ENCODE peak calls at places on chromosomes 5 and 9, in ten cellular contexts. One of them, this sample, is unnamed.
A peak's percentile ranks its signal among the peaks of the same experiment; 100 is the strongest.

GRCh38 chr5:137190441-137190840 is 308.7 kb downstream of the SPOCK1 start:
- DNase-seq in GM13976: no peak
- DNase-seq in natural killer cell: no peak
- DNase-seq in amniotic epithelial cell: peak; percentile 18
- DNase-seq in progenitor cell of endocrine pancreas: no peak
- DNase-seq in stimulated activated CD8-positive, alpha-beta memory T cell treated with anti-CD3 and anti-CD28 coated beads, Interleukin-12 subunit alpha, Interleukin-12 subunit beta, amount 100 ng/mL, for 4 hours: no peak
- DNase-seq in T-cell: no peak
- DNase-seq in T-helper 1 cell: no peak
- DNase-seq in left ventricle myocardium inferior: no peak
- DNase-seq in activated CD4-positive, alpha-beta T cell treated with anti-CD3 and anti-CD28 coated beads, Interleukin-2, amount 50 U/mL, for 4 hours: no peak
- DNase-seq in this sample: no peak

GRCh38 chr5:3307982-3308621 is 287.5 kb upstream of the IRX1 start:
- DNase-seq in GM13976: no peak
- DNase-seq in natural killer cell: no peak
- DNase-seq in stimulated activated CD8-positive, alpha-beta memory T cell treated with anti-CD3 and anti-CD28 coated beads, Interleukin-12 subunit alpha, Interleukin-12 subunit beta, amount 100 ng/mL, for 4 hours: no peak
- DNase-seq in amniotic epithelial cell: no peak
- DNase-seq in T-cell: no peak
- DNase-seq in left ventricle myocardium inferior: no peak
- DNase-seq in activated CD4-positive, alpha-beta T cell treated with anti-CD3 and anti-CD28 coated beads, Interleukin-2, amount 50 U/mL, for 4 hours: no peak
- DNase-seq in T-helper 1 cell: no peak
- DNase-seq in progenitor cell of endocrine pancreas: no peak
- DNase-seq in this sample: no peak

GRCh38 chr5:149387081-149387611 is 8.1 kb upstream of the IL17B start:
- DNase-seq in T-cell: no peak
- DNase-seq in stimulated activated CD8-positive, alpha-beta memory T cell treated with anti-CD3 and anti-CD28 coated beads, Interleukin-12 subunit alpha, Interleukin-12 subunit beta, amount 100 ng/mL, for 4 hours: no peak
- DNase-seq in progenitor cell of endocrine pancreas: no peak
- DNase-seq in GM13976: no peak
- DNase-seq in left ventricle myocardium inferior: no peak
- DNase-seq in activated CD4-positive, alpha-beta T cell treated with anti-CD3 and anti-CD28 coated beads, Interleukin-2, amount 50 U/mL, for 4 hours: no peak
- DNase-seq in natural killer cell: no peak
- DNase-seq in amniotic epithelial cell: peak; percentile 92
- DNase-seq in T-helper 1 cell: no peak
- DNase-seq in this sample: no peak

GRCh38 chr5:173486355-173486754 is 130.1 kb downstream of the BOD1 start:
- DNase-seq in activated CD4-positive, alpha-beta T cell treated with anti-CD3 and anti-CD28 coated beads, Interleukin-2, amount 50 U/mL, for 4 hours: no peak
- DNase-seq in T-cell: no peak
- DNase-seq in amniotic epithelial cell: peak; percentile 49
- DNase-seq in left ventricle myocardium inferior: no peak
- DNase-seq in progenitor cell of endocrine pancreas: no peak
- DNase-seq in GM13976: no peak
- DNase-seq in stimulated activated CD8-positive, alpha-beta memory T cell treated with anti-CD3 and anti-CD28 coated beads, Interleukin-12 subunit alpha, Interleukin-12 subunit beta, amount 100 ng/mL, for 4 hours: no peak
- DNase-seq in natural killer cell: no peak
- DNase-seq in T-helper 1 cell: no peak
- DNase-seq in this sample: no peak

GRCh38 chr5:124515494-124516222 is 230.8 kb downstream of the ZNF608 start:
- DNase-seq in T-helper 1 cell: no peak
- DNase-seq in GM13976: no peak
- DNase-seq in amniotic epithelial cell: no peak
- DNase-seq in T-cell: no peak
- DNase-seq in stimulated activated CD8-positive, alpha-beta memory T cell treated with anti-CD3 and anti-CD28 coated beads, Interleukin-12 subunit alpha, Interleukin-12 subunit beta, amount 100 ng/mL, for 4 hours: no peak
- DNase-seq in natural killer cell: no peak
- DNase-seq in left ventricle myocardium inferior: no peak
- DNase-seq in activated CD4-positive, alpha-beta T cell treated with anti-CD3 and anti-CD28 coated beads, Interleukin-2, amount 50 U/mL, for 4 hours: no peak
- DNase-seq in progenitor cell of endocrine pancreas: no peak
- DNase-seq in this sample: no peak

GRCh38 chr5:106749826-106750225 is 920.9 kb downstream of the EFNA5 start:
- DNase-seq in stimulated activated CD8-positive, alpha-beta memory T cell treated with anti-CD3 and anti-CD28 coated beads, Interleukin-12 subunit alpha, Interleukin-12 subunit beta, amount 100 ng/mL, for 4 hours: no peak
- DNase-seq in GM13976: no peak
- DNase-seq in activated CD4-positive, alpha-beta T cell treated with anti-CD3 and anti-CD28 coated beads, Interleukin-2, amount 50 U/mL, for 4 hours: no peak
- DNase-seq in T-cell: no peak
- DNase-seq in natural killer cell: no peak
- DNase-seq in amniotic epithelial cell: no peak
- DNase-seq in T-helper 1 cell: no peak
- DNase-seq in left ventricle myocardium inferior: no peak
- DNase-seq in progenitor cell of endocrine pancreas: no peak
- DNase-seq in this sample: no peak

GRCh38 chr9:89890326-89890980 is 285.6 kb downstream of the GADD45G start:
- DNase-seq in GM13976: no peak
- DNase-seq in T-helper 1 cell: no peak
- DNase-seq in left ventricle myocardium inferior: no peak
- DNase-seq in natural killer cell: no peak
- DNase-seq in stimulated activated CD8-positive, alpha-beta memory T cell treated with anti-CD3 and anti-CD28 coated beads, Interleukin-12 subunit alpha, Interleukin-12 subunit beta, amount 100 ng/mL, for 4 hours: no peak
- DNase-seq in T-cell: no peak
- DNase-seq in activated CD4-positive, alpha-beta T cell treated with anti-CD3 and anti-CD28 coated beads, Interleukin-2, amount 50 U/mL, for 4 hours: no peak
- DNase-seq in amniotic epithelial cell: no peak
- DNase-seq in progenitor cell of endocrine pancreas: no peak
- DNase-seq in this sample: no peak

GRCh38 chr9:33818167-33818831 is 1.3 kb downstream of the UBE2R2 start:
- DNase-seq in amniotic epithelial cell: no peak
- DNase-seq in activated CD4-positive, alpha-beta T cell treated with anti-CD3 and anti-CD28 coated beads, Interleukin-2, amount 50 U/mL, for 4 hours: no peak
- DNase-seq in T-helper 1 cell: no peak
- DNase-seq in T-cell: no peak
- DNase-seq in left ventricle myocardium inferior: peak; percentile 52
- DNase-seq in natural killer cell: no peak
- DNase-seq in GM13976: peak; percentile 43
- DNase-seq in stimulated activated CD8-positive, alpha-beta memory T cell treated with anti-CD3 and anti-CD28 coated beads, Interleukin-12 subunit alpha, Interleukin-12 subunit beta, amount 100 ng/mL, for 4 hours: no peak
- DNase-seq in progenitor cell of endocrine pancreas: no peak
- DNase-seq in this sample: no peak

GRCh38 chr5:140262839-140263238 is 40.1 kb downstream of the PFDN1 start:
- DNase-seq in progenitor cell of endocrine pancreas: no peak
- DNase-seq in activated CD4-positive, alpha-beta T cell treated with anti-CD3 and anti-CD28 coated beads, Interleukin-2, amount 50 U/mL, for 4 hours: no peak
- DNase-seq in stimulated activated CD8-positive, alpha-beta memory T cell treated with anti-CD3 and anti-CD28 coated beads, Interleukin-12 subunit alpha, Interleukin-12 subunit beta, amount 100 ng/mL, for 4 hours: no peak
- DNase-seq in GM13976: no peak
- DNase-seq in T-cell: no peak
- DNase-seq in left ventricle myocardium inferior: no peak
- DNase-seq in natural killer cell: no peak
- DNase-seq in T-helper 1 cell: no peak
- DNase-seq in amniotic epithelial cell: no peak
- DNase-seq in this sample: no peak

GRCh38 chr5:157670662-157671591 is at the start of gene C5orf52:
- DNase-seq in T-helper 1 cell: peak; percentile 27
- DNase-seq in activated CD4-positive, alpha-beta T cell treated with anti-CD3 and anti-CD28 coated beads, Interleukin-2, amount 50 U/mL, for 4 hours: peak; percentile 16
- DNase-seq in natural killer cell: no peak
- DNase-seq in GM13976: peak; percentile 70
- DNase-seq in progenitor cell of endocrine pancreas: no peak
- DNase-seq in amniotic epithelial cell: no peak
- DNase-seq in stimulated activated CD8-positive, alpha-beta memory T cell treated with anti-CD3 and anti-CD28 coated beads, Interleukin-12 subunit alpha, Interleukin-12 subunit beta, amount 100 ng/mL, for 4 hours: no peak
- DNase-seq in T-cell: no peak
- DNase-seq in left ventricle myocardium inferior: peak; percentile 18
- DNase-seq in this sample: peak; percentile 50

GRCh38 chr9:135905380-135906282 is 1.7 kb downstream of the CAMSAP1 start:
- DNase-seq in amniotic epithelial cell: no peak
- DNase-seq in progenitor cell of endocrine pancreas: no peak
- DNase-seq in stimulated activated CD8-positive, alpha-beta memory T cell treated with anti-CD3 and anti-CD28 coated beads, Interleukin-12 subunit alpha, Interleukin-12 subunit beta, amount 100 ng/mL, for 4 hours: peak; percentile 38
- DNase-seq in T-cell: no peak
- DNase-seq in left ventricle myocardium inferior: no peak
- DNase-seq in GM13976: no peak
- DNase-seq in activated CD4-positive, alpha-beta T cell treated with anti-CD3 and anti-CD28 coated beads, Interleukin-2, amount 50 U/mL, for 4 hours: peak; percentile 73
- DNase-seq in T-helper 1 cell: peak; percentile 30
- DNase-seq in natural killer cell: no peak
- DNase-seq in this sample: no peak

GRCh38 chr5:119355244-119355635 is 579 bp upstream of the TNFAIP8 start:
- DNase-seq in activated CD4-positive, alpha-beta T cell treated with anti-CD3 and anti-CD28 coated beads, Interleukin-2, amount 50 U/mL, for 4 hours: peak; percentile 46
- DNase-seq in progenitor cell of endocrine pancreas: no peak
- DNase-seq in amniotic epithelial cell: no peak
- DNase-seq in GM13976: no peak
- DNase-seq in stimulated activated CD8-positive, alpha-beta memory T cell treated with anti-CD3 and anti-CD28 coated beads, Interleukin-12 subunit alpha, Interleukin-12 subunit beta, amount 100 ng/mL, for 4 hours: no peak
- DNase-seq in T-cell: no peak
- DNase-seq in T-helper 1 cell: peak; percentile 55
- DNase-seq in natural killer cell: no peak
- DNase-seq in left ventricle myocardium inferior: no peak
- DNase-seq in this sample: no peak

GRCh38 chr9:95406114-95406513 is 88.6 kb upstream of the FANCC start:
- DNase-seq in GM13976: no peak
- DNase-seq in progenitor cell of endocrine pancreas: no peak
- DNase-seq in T-helper 1 cell: no peak
- DNase-seq in T-cell: no peak
- DNase-seq in natural killer cell: no peak
- DNase-seq in stimulated activated CD8-positive, alpha-beta memory T cell treated with anti-CD3 and anti-CD28 coated beads, Interleukin-12 subunit alpha, Interleukin-12 subunit beta, amount 100 ng/mL, for 4 hours: no peak
- DNase-seq in activated CD4-positive, alpha-beta T cell treated with anti-CD3 and anti-CD28 coated beads, Interleukin-2, amount 50 U/mL, for 4 hours: no peak
- DNase-seq in amniotic epithelial cell: peak; percentile 91
- DNase-seq in left ventricle myocardium inferior: no peak
- DNase-seq in this sample: no peak

GRCh38 chr5:95727764-95728191 is 3.4 kb upstream of the RHOBTB3 start:
- DNase-seq in T-helper 1 cell: no peak
- DNase-seq in activated CD4-positive, alpha-beta T cell treated with anti-CD3 and anti-CD28 coated beads, Interleukin-2, amount 50 U/mL, for 4 hours: no peak
- DNase-seq in stimulated activated CD8-positive, alpha-beta memory T cell treated with anti-CD3 and anti-CD28 coated beads, Interleukin-12 subunit alpha, Interleukin-12 subunit beta, amount 100 ng/mL, for 4 hours: no peak
- DNase-seq in left ventricle myocardium inferior: no peak
- DNase-seq in progenitor cell of endocrine pancreas: no peak
- DNase-seq in natural killer cell: no peak
- DNase-seq in amniotic epithelial cell: no peak
- DNase-seq in GM13976: no peak
- DNase-seq in T-cell: no peak
- DNase-seq in this sample: no peak

GRCh38 chr5:170278611-170279500 is 18.7 kb downstream of the LCP2 start:
- DNase-seq in left ventricle myocardium inferior: peak; percentile 51
- DNase-seq in activated CD4-positive, alpha-beta T cell treated with anti-CD3 and anti-CD28 coated beads, Interleukin-2, amount 50 U/mL, for 4 hours: peak; percentile 75
- DNase-seq in T-cell: peak; percentile 90
- DNase-seq in GM13976: peak; percentile 84
- DNase-seq in natural killer cell: peak; percentile 81
- DNase-seq in stimulated activated CD8-positive, alpha-beta memory T cell treated with anti-CD3 and anti-CD28 coated beads, Interleukin-12 subunit alpha, Interleukin-12 subunit beta, amount 100 ng/mL, for 4 hours: peak; percentile 79
- DNase-seq in T-helper 1 cell: peak; percentile 95
- DNase-seq in progenitor cell of endocrine pancreas: no peak
- DNase-seq in amniotic epithelial cell: no peak
- DNase-seq in this sample: no peak

GRCh38 chr5:168765220-168766037 is 186.3 kb upstream of the PANK3 start:
- DNase-seq in progenitor cell of endocrine pancreas: no peak
- DNase-seq in natural killer cell: no peak
- DNase-seq in T-cell: no peak
- DNase-seq in T-helper 1 cell: no peak
- DNase-seq in left ventricle myocardium inferior: no peak
- DNase-seq in GM13976: no peak
- DNase-seq in amniotic epithelial cell: peak; percentile 24
- DNase-seq in stimulated activated CD8-positive, alpha-beta memory T cell treated with anti-CD3 and anti-CD28 coated beads, Interleukin-12 subunit alpha, Interleukin-12 subunit beta, amount 100 ng/mL, for 4 hours: no peak
- DNase-seq in activated CD4-positive, alpha-beta T cell treated with anti-CD3 and anti-CD28 coated beads, Interleukin-2, amount 50 U/mL, for 4 hours: no peak
- DNase-seq in this sample: no peak

GRCh38 chr5:10351199-10351881 is 2.2 kb upstream of the MARCHF6 start:
- DNase-seq in T-cell: no peak
- DNase-seq in stimulated activated CD8-positive, alpha-beta memory T cell treated with anti-CD3 and anti-CD28 coated beads, Interleukin-12 subunit alpha, Interleukin-12 subunit beta, amount 100 ng/mL, for 4 hours: no peak
- DNase-seq in natural killer cell: no peak
- DNase-seq in GM13976: no peak
- DNase-seq in activated CD4-positive, alpha-beta T cell treated with anti-CD3 and anti-CD28 coated beads, Interleukin-2, amount 50 U/mL, for 4 hours: no peak
- DNase-seq in left ventricle myocardium inferior: no peak
- DNase-seq in amniotic epithelial cell: peak; percentile 75
- DNase-seq in T-helper 1 cell: no peak
- DNase-seq in progenitor cell of endocrine pancreas: no peak
- DNase-seq in this sample: no peak

GRCh38 chr9:85704744-85705143 is 37.0 kb downstream of the AGTPBP1 start:
- DNase-seq in left ventricle myocardium inferior: no peak
- DNase-seq in stimulated activated CD8-positive, alpha-beta memory T cell treated with anti-CD3 and anti-CD28 coated beads, Interleukin-12 subunit alpha, Interleukin-12 subunit beta, amount 100 ng/mL, for 4 hours: no peak
- DNase-seq in progenitor cell of endocrine pancreas: no peak
- DNase-seq in natural killer cell: no peak
- DNase-seq in amniotic epithelial cell: no peak
- DNase-seq in GM13976: no peak
- DNase-seq in T-helper 1 cell: no peak
- DNase-seq in T-cell: no peak
- DNase-seq in activated CD4-positive, alpha-beta T cell treated with anti-CD3 and anti-CD28 coated beads, Interleukin-2, amount 50 U/mL, for 4 hours: no peak
- DNase-seq in this sample: no peak

GRCh38 chr5:88707216-88707965 is 175.6 kb downstream of the MEF2C start:
- DNase-seq in left ventricle myocardium inferior: no peak
- DNase-seq in GM13976: no peak
- DNase-seq in activated CD4-positive, alpha-beta T cell treated with anti-CD3 and anti-CD28 coated beads, Interleukin-2, amount 50 U/mL, for 4 hours: no peak
- DNase-seq in progenitor cell of endocrine pancreas: no peak
- DNase-seq in stimulated activated CD8-positive, alpha-beta memory T cell treated with anti-CD3 and anti-CD28 coated beads, Interleukin-12 subunit alpha, Interleukin-12 subunit beta, amount 100 ng/mL, for 4 hours: no peak
- DNase-seq in T-helper 1 cell: no peak
- DNase-seq in T-cell: no peak
- DNase-seq in amniotic epithelial cell: no peak
- DNase-seq in natural killer cell: no peak
- DNase-seq in this sample: no peak

GRCh38 chr9:89523948-89524347 is 26.0 kb upstream of the SEMA4D start:
- DNase-seq in T-helper 1 cell: peak; percentile 82
- DNase-seq in T-cell: peak; percentile 70
- DNase-seq in GM13976: no peak
- DNase-seq in natural killer cell: no peak
- DNase-seq in amniotic epithelial cell: no peak
- DNase-seq in stimulated activated CD8-positive, alpha-beta memory T cell treated with anti-CD3 and anti-CD28 coated beads, Interleukin-12 subunit alpha, Interleukin-12 subunit beta, amount 100 ng/mL, for 4 hours: no peak
- DNase-seq in left ventricle myocardium inferior: no peak
- DNase-seq in activated CD4-positive, alpha-beta T cell treated with anti-CD3 and anti-CD28 coated beads, Interleukin-2, amount 50 U/mL, for 4 hours: peak; percentile 50
- DNase-seq in progenitor cell of endocrine pancreas: no peak
- DNase-seq in this sample: no peak

GRCh38 chr5:74685979-74686631 is 1.1 kb downstream of the HEXB start:
- DNase-seq in stimulated activated CD8-positive, alpha-beta memory T cell treated with anti-CD3 and anti-CD28 coated beads, Interleukin-12 subunit alpha, Interleukin-12 subunit beta, amount 100 ng/mL, for 4 hours: no peak
- DNase-seq in progenitor cell of endocrine pancreas: no peak
- DNase-seq in T-helper 1 cell: no peak
- DNase-seq in amniotic epithelial cell: peak; percentile 51
- DNase-seq in activated CD4-positive, alpha-beta T cell treated with anti-CD3 and anti-CD28 coated beads, Interleukin-2, amount 50 U/mL, for 4 hours: no peak
- DNase-seq in natural killer cell: no peak
- DNase-seq in GM13976: peak; percentile 59
- DNase-seq in left ventricle myocardium inferior: no peak
- DNase-seq in T-cell: peak; percentile 15
- DNase-seq in this sample: no peak

GRCh38 chr9:91207481-91207888 is 154.2 kb downstream of the AUH start:
- DNase-seq in progenitor cell of endocrine pancreas: no peak
- DNase-seq in T-helper 1 cell: no peak
- DNase-seq in stimulated activated CD8-positive, alpha-beta memory T cell treated with anti-CD3 and anti-CD28 coated beads, Interleukin-12 subunit alpha, Interleukin-12 subunit beta, amount 100 ng/mL, for 4 hours: no peak
- DNase-seq in GM13976: no peak
- DNase-seq in natural killer cell: no peak
- DNase-seq in activated CD4-positive, alpha-beta T cell treated with anti-CD3 and anti-CD28 coated beads, Interleukin-2, amount 50 U/mL, for 4 hours: no peak
- DNase-seq in amniotic epithelial cell: peak; percentile 91
- DNase-seq in T-cell: no peak
- DNase-seq in left ventricle myocardium inferior: no peak
- DNase-seq in this sample: no peak

GRCh38 chr5:154038241-154038603 is 488 bp downstream of the FAM114A2 start:
- DNase-seq in T-cell: no peak
- DNase-seq in stimulated activated CD8-positive, alpha-beta memory T cell treated with anti-CD3 and anti-CD28 coated beads, Interleukin-12 subunit alpha, Interleukin-12 subunit beta, amount 100 ng/mL, for 4 hours: no peak
- DNase-seq in amniotic epithelial cell: no peak
- DNase-seq in activated CD4-positive, alpha-beta T cell treated with anti-CD3 and anti-CD28 coated beads, Interleukin-2, amount 50 U/mL, for 4 hours: peak; percentile 3
- DNase-seq in T-helper 1 cell: no peak
- DNase-seq in natural killer cell: peak; percentile 25
- DNase-seq in GM13976: peak; percentile 55
- DNase-seq in left ventricle myocardium inferior: no peak
- DNase-seq in progenitor cell of endocrine pancreas: no peak
- DNase-seq in this sample: no peak

GRCh38 chr5:33241826-33242225 is 198.9 kb upstream of the TARS1 start:
- DNase-seq in left ventricle myocardium inferior: no peak
- DNase-seq in natural killer cell: no peak
- DNase-seq in T-cell: no peak
- DNase-seq in amniotic epithelial cell: no peak
- DNase-seq in stimulated activated CD8-positive, alpha-beta memory T cell treated with anti-CD3 and anti-CD28 coated beads, Interleukin-12 subunit alpha, Interleukin-12 subunit beta, amount 100 ng/mL, for 4 hours: no peak
- DNase-seq in GM13976: peak; percentile 9
- DNase-seq in progenitor cell of endocrine pancreas: no peak
- DNase-seq in activated CD4-positive, alpha-beta T cell treated with anti-CD3 and anti-CD28 coated beads, Interleukin-2, amount 50 U/mL, for 4 hours: no peak
- DNase-seq in T-helper 1 cell: peak; percentile 23
- DNase-seq in this sample: no peak

GRCh38 chr5:177477701-177478477 is 4.5 kb upstream of the DBN1 start:
- DNase-seq in amniotic epithelial cell: no peak
- DNase-seq in progenitor cell of endocrine pancreas: no peak
- DNase-seq in T-helper 1 cell: no peak
- DNase-seq in T-cell: no peak
- DNase-seq in activated CD4-positive, alpha-beta T cell treated with anti-CD3 and anti-CD28 coated beads, Interleukin-2, amount 50 U/mL, for 4 hours: no peak
- DNase-seq in left ventricle myocardium inferior: no peak
- DNase-seq in natural killer cell: no peak
- DNase-seq in stimulated activated CD8-positive, alpha-beta memory T cell treated with anti-CD3 and anti-CD28 coated beads, Interleukin-12 subunit alpha, Interleukin-12 subunit beta, amount 100 ng/mL, for 4 hours: no peak
- DNase-seq in GM13976: no peak
- DNase-seq in this sample: no peak